ENCODE peak calls at places on chromosomes 3 and 15, in seven cellular contexts. I is suprapubic skin; N is CD4-positive, alpha-beta T cell; D is fibroblast of pulmonary artery; A is psoas muscle; R is cardiac fibroblast; C is GM13977. S is an unnamed sample.

GRCh38 chr15:57321973-57322601 is 54.2 kb upstream of the CGNL1 start:
- DNase-seq in A (no peak), D (no peak), R (no peak), I (no peak), N (no peak), C (no peak), S (no peak)

GRCh38 chr15:80367094-80367493 is 37.1 kb upstream of the ARNT2 start:
- DNase-seq in D (peak; percentile 6), N (no peak), C (no peak), I (no peak), A (no peak), R (peak; percentile 34), S (peak; percentile 12)

GRCh38 chr3:5226783-5227182 is 39.3 kb downstream of the EDEM1 start:
- DNase-seq in R (peak; percentile 46), C (peak; percentile 56), A (no peak), D (peak; percentile 60), I (no peak), N (no peak), S (no peak)

GRCh38 chr15:72222433-72222832 is 8.6 kb downstream of the PKM start:
- DNase-seq in D (peak; percentile 24), C (no peak), N (no peak), A (peak; percentile 90), I (no peak), R (peak; percentile 39), S (no peak)

GRCh38 chr15:56490461-56490860 is 25.5 kb upstream of the MNS1 start:
- DNase-seq in C (no peak), N (no peak), A (no peak), I (no peak), D (no peak), R (no peak), S (no peak)

GRCh38 chr15:88018865-88019626 is 237.5 kb downstream of the NTRK3 start:
- DNase-seq in N (no peak), A (no peak), I (no peak), C (no peak), D (peak; percentile 27), R (peak; percentile 2), S (no peak)

GRCh38 chr3:119322523-119323400 is 28.6 kb downstream of the ARHGAP31 start:
- DNase-seq in C (peak; percentile 91), A (peak; percentile 92), I (peak; percentile 92), R (peak; percentile 79), D (peak; percentile 79), N (peak; percentile 93), S (peak; percentile 96)

GRCh38 chr15:72979308-72979707 is 73.0 kb upstream of the NEO1 start:
- DNase-seq in I (no peak), N (no peak), R (no peak), D (no peak), A (no peak), C (no peak), S (no peak)

GRCh38 chr3:149362361-149362760 is 15.1 kb downstream of the TM4SF1 start:
- DNase-seq in D (no peak), C (no peak), R (no peak), A (no peak), N (no peak), I (no peak), S (no peak)

GRCh38 chr15:27535445-27536129 is 563.5 kb downstream of the OCA2 start:
- DNase-seq in A (no peak), I (no peak), N (no peak), R (no peak), C (no peak), D (no peak), S (no peak)

GRCh38 chr3:55069950-55070349 is 142.1 kb upstream of the LRTM1 start:
- DNase-seq in A (no peak), N (no peak), R (no peak), D (no peak), C (no peak), I (no peak), S (no peak)

GRCh38 chr3:45807645-45808540 is 11.6 kb upstream of the SLC6A20 start:
- DNase-seq in I (no peak), D (no peak), R (no peak), A (no peak), C (no peak), N (no peak), S (no peak)

DNA sequence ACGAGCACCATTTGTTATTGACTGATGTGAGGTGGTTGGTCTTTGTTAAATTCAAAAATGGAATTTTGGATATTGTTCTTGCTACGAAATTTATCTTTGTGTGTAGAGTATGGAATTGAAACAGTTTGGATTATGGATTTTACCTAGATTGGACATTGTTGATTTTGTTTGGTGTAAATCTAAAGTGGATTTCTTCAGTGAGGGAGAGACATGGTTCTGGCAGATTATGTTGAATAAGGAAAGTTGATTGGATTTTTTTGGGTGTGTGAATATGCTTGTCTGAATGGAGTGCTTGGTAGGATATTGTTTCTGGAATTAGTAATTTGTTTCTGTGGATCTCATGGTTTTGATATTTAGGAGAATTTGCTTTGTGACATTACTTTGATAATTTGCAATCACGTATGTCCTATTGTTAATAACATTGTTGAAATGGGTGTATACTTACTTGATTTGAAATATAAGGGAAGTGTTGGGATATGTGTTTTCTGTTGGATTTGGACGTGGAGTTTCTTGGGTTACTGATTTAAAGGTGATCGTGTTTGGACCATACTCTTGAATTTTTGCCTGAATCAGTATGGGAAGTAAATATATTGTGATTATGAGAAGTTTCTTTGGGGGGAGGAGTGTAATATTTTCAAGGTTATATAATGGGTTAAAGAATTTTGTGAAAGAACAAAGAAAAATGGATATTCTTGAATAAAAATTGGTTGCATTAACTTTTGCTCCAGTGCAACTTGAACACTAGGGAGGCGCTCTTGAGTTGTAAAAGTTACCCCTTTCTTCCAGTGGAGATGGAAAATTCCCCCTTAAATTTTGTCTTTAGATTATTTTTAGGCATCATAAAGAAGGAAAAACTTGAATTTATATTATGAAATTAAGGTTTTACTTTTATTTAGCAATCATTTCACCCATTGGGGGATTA is 875 bp upstream of the CHD2 start:
- DNase-seq in R (peak; percentile 41), D (no peak), N (no peak), I (no peak), A (no peak), C (no peak), S (peak; percentile 46)
- TF ChIP-seq CTCF in R (peak; percentile 25), D (peak; percentile 29), N (peak; percentile 24), I (no peak), A (peak; percentile 44), C (peak; percentile 23), S (peak; percentile 75)

GRCh38 chr15:83066761-83067637 is at the start of gene BTBD1:
- DNase-seq in A (peak; percentile 96), N (peak; percentile 81), R (peak; percentile 97), C (peak; percentile 97), I (peak; percentile 96), D (peak; percentile 97), S (peak; percentile 95)
- TF ChIP-seq CTCF in A (no peak), N (no peak), R (no peak), C (peak; percentile 8), I (no peak), D (peak; percentile 6), S (no peak)

DNA sequence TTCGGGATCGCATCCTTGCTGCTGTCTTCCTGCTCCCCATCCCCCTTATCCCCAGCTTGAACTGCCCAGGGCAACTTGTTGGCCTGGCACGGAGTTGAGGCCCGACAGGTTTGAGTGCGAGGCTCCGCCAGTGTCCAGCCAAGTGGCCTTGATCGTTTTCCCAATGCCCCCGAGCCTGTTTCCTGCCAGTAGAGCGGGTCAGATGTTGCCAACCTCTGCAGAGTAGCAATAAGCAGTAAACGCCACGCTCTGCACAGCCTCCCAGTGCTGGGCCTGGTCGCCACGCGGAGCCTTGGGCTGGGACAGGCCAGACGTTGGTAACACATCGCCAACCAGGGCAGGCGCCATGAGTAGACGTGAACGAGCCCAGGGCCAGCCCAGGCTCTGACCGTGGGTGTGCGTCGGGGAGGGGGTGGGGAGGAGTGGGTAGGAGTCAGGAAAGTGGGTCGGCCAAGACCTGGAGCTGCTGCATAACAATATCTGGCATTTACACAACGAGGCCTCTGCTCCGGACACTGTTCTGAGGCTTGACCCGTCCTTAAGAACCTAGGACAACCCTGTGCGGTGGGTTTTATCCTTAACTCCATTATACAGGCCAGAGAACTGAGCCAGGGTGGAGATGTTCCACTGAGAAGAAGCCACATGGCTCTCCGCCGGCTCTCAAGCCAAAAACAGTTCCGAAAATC is 444 bp upstream of the ABHD14A start:
- DNase-seq in R (no peak), D (no peak), N (no peak), A (peak; percentile 70), C (no peak), I (no peak), S (peak; percentile 36)
- TF ChIP-seq CTCF in R (no peak), D (no peak), N (peak; percentile 60), A (no peak), C (peak; percentile 6), I (no peak), S (no peak)

GRCh38 chr3:53379898-53380297 is 32.6 kb upstream of the DCP1A start:
- DNase-seq in C (no peak), A (no peak), R (peak; percentile 21), I (no peak), N (no peak), D (no peak), S (no peak)

GRCh38 chr3:53377794-53378193 is 30.5 kb upstream of the DCP1A start:
- DNase-seq in I (no peak), C (no peak), N (no peak), R (no peak), D (no peak), A (no peak), S (no peak)

GRCh38 chr3:53375019-53375418 is 27.7 kb upstream of the DCP1A start:
- DNase-seq in R (peak; percentile 69), N (peak; percentile 11), C (peak; percentile 72), A (peak; percentile 73), I (no peak), D (peak; percentile 73), S (peak; percentile 69)
- TF ChIP-seq CTCF in R (peak; percentile 76), N (peak; percentile 25), C (peak; percentile 81), A (peak; percentile 56), I (peak; percentile 66), D (peak; percentile 78), S (peak; percentile 81)

GRCh38 chr3:179416681-179417080 is 34.6 kb downstream of the GNB4 start:
- DNase-seq in R (peak; percentile 53), C (no peak), D (peak; percentile 9), I (no peak), N (no peak), A (no peak), S (no peak)

GRCh38 chr3:179425075-179425474 is 26.2 kb downstream of the GNB4 start:
- DNase-seq in R (no peak), C (no peak), N (no peak), D (no peak), I (no peak), A (no peak), S (no peak)

GRCh38 chr3:179418610-179419009 is 32.7 kb downstream of the GNB4 start:
- DNase-seq in D (no peak), A (no peak), C (no peak), N (no peak), R (no peak), I (no peak), S (no peak)

GRCh38 chr3:179421500-179421899 is 29.8 kb downstream of the GNB4 start:
- DNase-seq in R (peak; percentile 66), A (no peak), N (no peak), I (no peak), C (no peak), D (peak; percentile 69), S (no peak)
- TF ChIP-seq CTCF in R (peak; percentile 56), A (peak; percentile 38), N (no peak), I (peak; percentile 20), C (peak; percentile 38), D (peak; percentile 66), S (no peak)

GRCh38 chr15:93974804-93975481 is 256.4 kb upstream of the MCTP2 start:
- DNase-seq in C (peak; percentile 2), R (peak; percentile 43), I (no peak), N (no peak), D (peak; percentile 30), A (no peak), S (no peak)
- TF ChIP-seq CTCF in C (peak; percentile 10), R (peak; percentile 17), I (peak; percentile 40), N (no peak), D (peak; percentile 16), A (peak; percentile 43), S (no peak)